ENCODE peak calls at places on chromosome 11, in five cellular contexts. B is spleen, R is tibial artery, A is IMR-90, M is fibroblast of lung. H is an unnamed sample.
A peak's percentile ranks its signal among the peaks of the same experiment; 100 is the strongest.

GRCh38 chr11:88169481-88169880 is 5.8 kb downstream of the RAB38 start:
- DNase-seq in B (no peak), R (no peak), A (peak; percentile 25), M (no peak), H (no peak)

GRCh38 chr11:1881442-1882264 is 10.0 kb downstream of the PRR33 start:
- DNase-seq in B (peak; percentile 91), R (peak; percentile 65), A (no peak), M (no peak), H (peak; percentile 67)

GRCh38 chr11:121123670-121124069 is 22.6 kb downstream of the TECTA start:
- DNase-seq in B (no peak), R (no peak), A (no peak), M (no peak), H (no peak)

GRCh38 chr11:6405039-6405667 is 13.7 kb downstream of the APBB1 start:
- DNase-seq in B (no peak), R (no peak), A (no peak), M (peak; percentile 30), H (no peak)

GRCh38 chr11:3153291-3153861 is 11.7 kb downstream of the OSBPL5 start:
- DNase-seq in B (peak; percentile 73), R (peak; percentile 94), A (peak; percentile 97), M (peak; percentile 95), H (peak; percentile 82)

GRCh38 chr11:69775163-69775755 is at the start of gene FGF4:
- DNase-seq in B (no peak), R (no peak), A (no peak), M (no peak), H (no peak)

GRCh38 chr11:12079726-12080556 is 30.4 kb upstream of the MICAL2 start:
- DNase-seq in B (no peak), R (peak; percentile 92), A (peak; percentile 99), M (peak; percentile 99), H (peak; percentile 60)

GRCh38 chr11:124970925-124971324 is 16.9 kb downstream of the CCDC15 start:
- DNase-seq in B (no peak), R (no peak), A (peak; percentile 35), M (peak; percentile 24), H (no peak)

GRCh38 chr11:44286268-44286880 is 23.6 kb downstream of the ALX4 start:
- DNase-seq in B (peak; percentile 87), R (no peak), A (peak; percentile 44), M (peak; percentile 31), H (peak; percentile 70)

GRCh38 chr11:120720760-120721159 is 209.2 kb downstream of the GRIK4 start:
- DNase-seq in B (no peak), R (no peak), A (no peak), M (no peak), H (no peak)

GRCh38 chr11:134398079-134398444 is 14.0 kb downstream of the B3GAT1 start:
- DNase-seq in B (no peak), R (no peak), A (no peak), M (no peak), H (no peak)

GRCh38 chr11:120877746-120878365 is 146.0 kb upstream of the TBCEL start:
- DNase-seq in B (no peak), R (no peak), A (no peak), M (no peak), H (no peak)

GRCh38 chr11:44849922-44850321 is 100.8 kb downstream of the TP53I11 start:
- DNase-seq in B (no peak), R (no peak), A (no peak), M (no peak), H (no peak)

GRCh38 chr11:12288934-12289666 is 88.3 kb upstream of the PARVA start:
- DNase-seq in B (no peak), R (no peak), A (no peak), M (no peak), H (no peak)

GRCh38 chr11:131809203-131809948 is 439.0 kb downstream of the NTM start:
- DNase-seq in B (no peak), R (no peak), A (no peak), M (no peak), H (no peak)

GRCh38 chr11:1487091-1487850 is 692 bp upstream of the MOB2 start:
- DNase-seq in B (peak; percentile 65), R (no peak), A (no peak), M (no peak), H (peak; percentile 45)

GRCh38 chr11:127000291-127000968 is at the start of gene KIRREL3:
- DNase-seq in B (no peak), R (no peak), A (peak; percentile 40), M (peak; percentile 48), H (no peak)

GRCh38 chr11:57566035-57566504 is 1.4 kb downstream of the UBE2L6 start:
- DNase-seq in B (no peak), R (no peak), A (peak; percentile 63), M (peak; percentile 45), H (no peak)

GRCh38 chr11:120859552-120860295 is 164.2 kb upstream of the TBCEL start:
- DNase-seq in B (no peak), R (no peak), A (no peak), M (no peak), H (no peak)

GRCh38 chr11:132312161-132312560 is 941.7 kb downstream of the NTM start:
- DNase-seq in B (no peak), R (no peak), A (peak; percentile 83), M (peak; percentile 86), H (no peak)

GRCh38 chr11:107683807-107684206 is 28.0 kb downstream of the SLN start:
- DNase-seq in B (no peak), R (no peak), A (no peak), M (no peak), H (no peak)

GRCh38 chr11:12403995-12404345 is 26.6 kb downstream of the PARVA start:
- DNase-seq in B (no peak), R (no peak), A (no peak), M (peak; percentile 58), H (no peak)

GRCh38 chr11:94926698-94927237 is 46.6 kb downstream of the CWC15 start:
- DNase-seq in B (no peak), R (peak; percentile 92), A (peak; percentile 94), M (peak; percentile 89), H (peak; percentile 89)
- TF ChIP-seq CTCF in B (no peak), R (no peak), A (no peak), M (no peak), H (no peak)

GRCh38 chr11:117271208-117271607 is 19.9 kb upstream of the BACE1-AS start:
- DNase-seq in B (no peak), R (no peak), A (no peak), M (no peak), H (no peak)
- H3K4me1 ChIP-seq in B (no peaks in the 10 kb centered on the region), R (no peaks in the 10 kb centered on the region), A (peaks cover 4% of the 10 kb centered on the region), M (no peaks in the 10 kb centered on the region), H (no peaks in the 10 kb centered on the region)

GRCh38 chr11:60910711-60911366 is 3.1 kb upstream of the TMEM109 start:
- DNase-seq in B (no peak), R (no peak), A (no peak), M (no peak), H (no peak)
- TF ChIP-seq CTCF in B (peak; percentile 44), R (no peak), A (no peak), M (no peak), H (no peak)

GRCh38 chr11:67275606-67276409 is 9.5 kb downstream of the GRK2 start:
- DNase-seq in B (peak; percentile 82), R (peak; percentile 62), A (no peak), M (no peak), H (peak; percentile 41)
- H3K4me1 ChIP-seq in B (peaks cover 100% of the 10 kb centered on the region), R (peaks cover 82% of the 10 kb centered on the region), A (peaks cover 24% of the 10 kb centered on the region), M (peaks cover 31% of the 10 kb centered on the region), H (peaks cover 74% of the 10 kb centered on the region)

DNA sequence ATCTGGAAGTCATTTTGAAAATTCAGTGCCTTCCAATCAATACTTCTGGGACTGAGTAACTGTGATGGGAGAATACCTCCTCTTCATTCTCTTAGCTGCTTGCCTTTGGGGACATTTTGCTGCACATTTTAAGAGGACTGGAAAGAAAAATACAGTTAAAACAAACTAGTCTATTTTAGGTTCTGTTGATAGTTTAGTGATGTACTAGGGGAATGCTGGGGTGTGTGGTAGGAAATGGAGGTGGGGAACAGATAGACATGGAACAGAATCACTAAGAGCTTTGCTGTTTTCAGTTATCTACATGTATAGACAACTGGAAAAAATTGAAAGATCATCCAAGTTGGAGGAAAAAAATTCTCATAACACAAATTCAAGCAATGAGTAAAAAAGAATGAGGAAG is 65.7 kb upstream of the APOA1 start:
- DNase-seq in B (no peak), R (no peak), A (no peak), M (no peak), H (no peak)
- TF ChIP-seq CTCF in B (no peak), R (no peak), A (no peak), M (no peak), H (no peak)

DNA sequence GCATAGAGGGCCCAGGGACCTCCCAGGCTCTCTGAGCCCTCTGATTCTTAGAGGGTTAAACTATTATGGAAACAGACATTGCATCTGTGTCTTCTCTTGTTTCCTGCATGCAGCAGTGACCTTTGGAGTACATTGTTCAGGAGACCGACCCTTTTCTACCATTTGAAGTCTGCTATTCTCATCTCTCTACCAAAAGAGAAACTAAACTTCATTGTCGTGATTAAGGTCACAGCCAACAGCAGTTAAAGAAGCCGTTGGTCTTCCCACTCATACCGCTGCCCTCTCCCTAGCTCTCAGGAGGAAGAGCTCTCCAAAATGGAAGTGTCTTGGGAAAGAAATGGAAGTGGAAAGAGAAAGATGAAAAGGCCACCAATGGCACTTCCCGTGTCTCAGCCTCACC is 77.5 kb downstream of the ZBTB16 start:
- DNase-seq in B (no peak), R (no peak), A (no peak), M (no peak), H (no peak)
- H3K4me1 ChIP-seq in B (peaks cover 61% of the 10 kb centered on the region), R (peaks cover 100% of the 10 kb centered on the region), A (no peaks in the 10 kb centered on the region), M (no peaks in the 10 kb centered on the region), H (peaks cover 97% of the 10 kb centered on the region)

GRCh38 chr11:63713776-63714175 is 32.5 kb downstream of the RTN3 start:
- DNase-seq in B (no peak), R (no peak), A (no peak), M (no peak), H (no peak)
- TF ChIP-seq CTCF in B (no peak), R (no peak), A (no peak), M (no peak), H (no peak)

GRCh38 chr11:123062892-123063395 is 1.0 kb upstream of the HSPA8 start:
- DNase-seq in B (no peak), R (no peak), A (peak; percentile 38), M (peak; percentile 56), H (no peak)

GRCh38 chr11:123062158-123062891 is 389 bp upstream of the HSPA8 start:
- DNase-seq in B (peak; percentile 100), R (peak; percentile 100), A (peak; percentile 100), M (peak; percentile 100), H (peak; percentile 99)

GRCh38 chr11:123063396-123064267 is 1.7 kb upstream of the HSPA8 start:
- DNase-seq in B (no peak), R (no peak), A (peak; percentile 59), M (peak; percentile 57), H (peak; percentile 40)

GRCh38 chr11:123060265-123061000 is 1.5 kb downstream of the HSPA8 start:
- DNase-seq in B (no peak), R (no peak), A (no peak), M (no peak), H (no peak)

GRCh38 chr11:123061403-123062157 is at the start of gene HSPA8:
- DNase-seq in B (peak; percentile 94), R (peak; percentile 85), A (peak; percentile 52), M (peak; percentile 70), H (peak; percentile 91)
- H3K4me1 ChIP-seq in B (peaks cover 80% of the 10 kb centered on the region), R (peaks cover 62% of the 10 kb centered on the region), A (peaks cover 5% of the 10 kb centered on the region), M (peaks cover 27% of the 10 kb centered on the region), H (peaks cover 71% of the 10 kb centered on the region)

H was measured in psoas muscle.